ENCODE peak calls at places on chromosomes 16 and 17, in five cellular contexts. One of them, this sample, is unnamed.

GRCh38 chr17:48605991-48606891 is 1.5 kb upstream of the HOXB6 start:
- DNase-seq in heart left ventricle: no peak
- DNase-seq in Peyer's patch: no peak
- DNase-seq in IMR-90: no peak
- DNase-seq in tibial nerve: no peak
- DNase-seq in this sample: no peak

GRCh38 chr17:78125976-78126894 is 2.3 kb downstream of the TMC6 start:
- DNase-seq in heart left ventricle: peak; percentile 75
- DNase-seq in Peyer's patch: peak; percentile 47
- DNase-seq in IMR-90: no peak
- DNase-seq in tibial nerve: no peak
- DNase-seq in this sample: no peak

GRCh38 chr17:705863-706262 is 8.8 kb downstream of the VPS53 start:
- DNase-seq in heart left ventricle: no peak
- DNase-seq in Peyer's patch: no peak
- DNase-seq in IMR-90: no peak
- DNase-seq in tibial nerve: no peak
- DNase-seq in this sample: peak; percentile 6

GRCh38 chr16:14199624-14200023 is 128.5 kb downstream of the MRTFB start:
- DNase-seq in heart left ventricle: no peak
- DNase-seq in Peyer's patch: no peak
- DNase-seq in IMR-90: peak; percentile 27
- DNase-seq in tibial nerve: no peak
- DNase-seq in this sample: no peak

GRCh38 chr16:48478418-48478817 is 93.2 kb upstream of the SIAH1 start:
- DNase-seq in heart left ventricle: no peak
- DNase-seq in Peyer's patch: no peak
- DNase-seq in IMR-90: no peak
- DNase-seq in tibial nerve: no peak
- DNase-seq in this sample: no peak

GRCh38 chr16:77696149-77696548 is 26.2 kb upstream of the NUDT7 start:
- DNase-seq in heart left ventricle: no peak
- DNase-seq in Peyer's patch: no peak
- DNase-seq in IMR-90: no peak
- DNase-seq in tibial nerve: no peak
- DNase-seq in this sample: no peak

GRCh38 chr16:83470406-83470805 is 337.4 kb upstream of the HSBP1 start:
- DNase-seq in heart left ventricle: no peak
- DNase-seq in Peyer's patch: no peak
- DNase-seq in IMR-90: peak; percentile 45
- DNase-seq in tibial nerve: no peak
- DNase-seq in this sample: no peak

GRCh38 chr16:83402969-83403368 is 404.8 kb upstream of the HSBP1 start:
- DNase-seq in heart left ventricle: no peak
- DNase-seq in Peyer's patch: no peak
- DNase-seq in IMR-90: peak; percentile 54
- DNase-seq in tibial nerve: no peak
- DNase-seq in this sample: no peak

GRCh38 chr16:85010931-85011845 is at the start of gene ZDHHC7:
- DNase-seq in heart left ventricle: peak; percentile 91
- DNase-seq in Peyer's patch: peak; percentile 93
- DNase-seq in IMR-90: peak; percentile 84
- DNase-seq in tibial nerve: peak; percentile 76
- DNase-seq in this sample: peak; percentile 89

GRCh38 chr17:35147313-35147982 is at the start of gene UNC45B:
- DNase-seq in heart left ventricle: peak; percentile 81
- DNase-seq in Peyer's patch: no peak
- DNase-seq in IMR-90: no peak
- DNase-seq in tibial nerve: no peak
- DNase-seq in this sample: no peak

GRCh38 chr16:52914428-52914827 is 138.3 kb downstream of the CHD9NB start:
- DNase-seq in heart left ventricle: no peak
- DNase-seq in Peyer's patch: no peak
- DNase-seq in IMR-90: no peak
- DNase-seq in tibial nerve: no peak
- DNase-seq in this sample: no peak

GRCh38 chr16:10097273-10097672 is 85.0 kb downstream of the GRIN2A start:
- DNase-seq in heart left ventricle: no peak
- DNase-seq in Peyer's patch: no peak
- DNase-seq in IMR-90: no peak
- DNase-seq in tibial nerve: no peak
- DNase-seq in this sample: no peak

GRCh38 chr17:19744492-19744891 is 3.6 kb downstream of the ALDH3A1 start:
- DNase-seq in heart left ventricle: peak; percentile 36
- DNase-seq in Peyer's patch: no peak
- DNase-seq in IMR-90: no peak
- DNase-seq in tibial nerve: no peak
- DNase-seq in this sample: no peak

GRCh38 chr17:8576895-8577294 is 53.6 kb downstream of the MYH10 start:
- DNase-seq in heart left ventricle: no peak
- DNase-seq in Peyer's patch: no peak
- DNase-seq in IMR-90: no peak
- DNase-seq in tibial nerve: no peak
- DNase-seq in this sample: no peak

GRCh38 chr16:56343661-56344517 is 81.5 kb downstream of the AMFR start:
- DNase-seq in heart left ventricle: no peak
- DNase-seq in Peyer's patch: no peak
- DNase-seq in IMR-90: no peak
- DNase-seq in tibial nerve: no peak
- DNase-seq in this sample: no peak

GRCh38 chr16:85513180-85513579 is 99.9 kb upstream of the GSE1 start:
- DNase-seq in heart left ventricle: no peak
- DNase-seq in Peyer's patch: no peak
- DNase-seq in IMR-90: no peak
- DNase-seq in tibial nerve: no peak
- DNase-seq in this sample: no peak

GRCh38 chr17:73791121-73791520 is 146.9 kb upstream of the SDK2 start:
- DNase-seq in heart left ventricle: no peak
- DNase-seq in Peyer's patch: no peak
- DNase-seq in IMR-90: no peak
- DNase-seq in tibial nerve: no peak
- DNase-seq in this sample: no peak

GRCh38 chr17:185445-186138 is 4.1 kb upstream of the DOC2B start:
- DNase-seq in heart left ventricle: no peak
- DNase-seq in Peyer's patch: no peak
- DNase-seq in IMR-90: no peak
- DNase-seq in tibial nerve: no peak
- DNase-seq in this sample: no peak

GRCh38 chr16:62965831-62966230 is 929.6 kb upstream of the CDH8 start:
- DNase-seq in heart left ventricle: no peak
- DNase-seq in Peyer's patch: no peak
- DNase-seq in IMR-90: no peak
- DNase-seq in tibial nerve: no peak
- DNase-seq in this sample: no peak

GRCh38 chr16:7315813-7316212 is 16.8 kb upstream of the RBFOX1 start:
- DNase-seq in heart left ventricle: no peak
- DNase-seq in Peyer's patch: no peak
- DNase-seq in IMR-90: no peak
- DNase-seq in tibial nerve: no peak
- DNase-seq in this sample: no peak

GRCh38 chr16:47753620-47754019 is 292.5 kb downstream of the PHKB start:
- DNase-seq in heart left ventricle: no peak
- DNase-seq in Peyer's patch: no peak
- DNase-seq in IMR-90: no peak
- DNase-seq in tibial nerve: no peak
- DNase-seq in this sample: no peak

GRCh38 chr17:82053130-82053529 is 1.4 kb downstream of the GPS1 start:
- DNase-seq in heart left ventricle: no peak
- DNase-seq in Peyer's patch: no peak
- DNase-seq in IMR-90: no peak
- DNase-seq in tibial nerve: no peak
- DNase-seq in this sample: no peak
- H3K4me3 ChIP-seq in heart left ventricle: no peak overlapping the region
- H3K4me3 ChIP-seq in Peyer's patch: peak overlapping the region; percentile 96
- H3K4me3 ChIP-seq in IMR-90: peak overlapping the region; percentile 99
- H3K4me3 ChIP-seq in tibial nerve: no peak overlapping the region
- H3K4me3 ChIP-seq in this sample: peak overlapping the region; percentile 85

GRCh38 chr17:17701112-17701511 is 19.9 kb downstream of the RAI1 start:
- DNase-seq in heart left ventricle: no peak
- DNase-seq in Peyer's patch: no peak
- DNase-seq in IMR-90: no peak
- DNase-seq in tibial nerve: no peak
- DNase-seq in this sample: no peak

GRCh38 chr17:17702821-17703607 is 21.8 kb downstream of the RAI1 start:
- DNase-seq in heart left ventricle: no peak
- DNase-seq in Peyer's patch: no peak
- DNase-seq in IMR-90: no peak
- DNase-seq in tibial nerve: no peak
- DNase-seq in this sample: no peak

GRCh38 chr17:17702370-17702769 is 21.1 kb downstream of the RAI1 start:
- DNase-seq in heart left ventricle: no peak
- DNase-seq in Peyer's patch: no peak
- DNase-seq in IMR-90: no peak
- DNase-seq in tibial nerve: no peak
- DNase-seq in this sample: no peak

GRCh38 chr17:17700251-17700969 is 19.2 kb downstream of the RAI1 start:
- DNase-seq in heart left ventricle: no peak
- DNase-seq in Peyer's patch: no peak
- DNase-seq in IMR-90: no peak
- DNase-seq in tibial nerve: no peak
- DNase-seq in this sample: no peak

GRCh38 chr17:17701658-17702057 is 20.4 kb downstream of the RAI1 start:
- DNase-seq in heart left ventricle: no peak
- DNase-seq in Peyer's patch: no peak
- DNase-seq in IMR-90: no peak
- DNase-seq in tibial nerve: no peak
- DNase-seq in this sample: no peak
- TF ChIP-seq CTCF in heart left ventricle: no peak
- TF ChIP-seq CTCF in Peyer's patch: no peak
- TF ChIP-seq CTCF in IMR-90: peak; percentile 7
- TF ChIP-seq CTCF in tibial nerve: no peak
- TF ChIP-seq CTCF in this sample: no peak

GRCh38 chr17:4267402-4267801 is 3.6 kb upstream of the ANKFY1 start:
- DNase-seq in heart left ventricle: no peak
- DNase-seq in Peyer's patch: no peak
- DNase-seq in IMR-90: no peak
- DNase-seq in tibial nerve: no peak
- DNase-seq in this sample: no peak

GRCh38 chr17:4270746-4271145 is 7.0 kb upstream of the ANKFY1 start:
- DNase-seq in heart left ventricle: no peak
- DNase-seq in Peyer's patch: no peak
- DNase-seq in IMR-90: no peak
- DNase-seq in tibial nerve: no peak
- DNase-seq in this sample: no peak

GRCh38 chr17:4263282-4264215 is at the start of gene ANKFY1:
- DNase-seq in heart left ventricle: peak; percentile 98
- DNase-seq in Peyer's patch: peak; percentile 98
- DNase-seq in IMR-90: peak; percentile 92
- DNase-seq in tibial nerve: peak; percentile 91
- DNase-seq in this sample: peak; percentile 98

GRCh38 chr17:4269915-4270314 is 6.1 kb upstream of the ANKFY1 start:
- DNase-seq in heart left ventricle: no peak
- DNase-seq in Peyer's patch: no peak
- DNase-seq in IMR-90: no peak
- DNase-seq in tibial nerve: no peak
- DNase-seq in this sample: no peak

GRCh38 chr17:4266550-4266949 is 2.8 kb upstream of the ANKFY1 start:
- DNase-seq in heart left ventricle: no peak
- DNase-seq in Peyer's patch: no peak
- DNase-seq in IMR-90: no peak
- DNase-seq in tibial nerve: no peak
- DNase-seq in this sample: no peak
- TF ChIP-seq POLR2A in heart left ventricle: no peak
- TF ChIP-seq POLR2A in Peyer's patch: no peak
- TF ChIP-seq POLR2A in IMR-90: no peak
- TF ChIP-seq POLR2A in tibial nerve: no peak
- TF ChIP-seq POLR2A in this sample: no peak

DNA sequence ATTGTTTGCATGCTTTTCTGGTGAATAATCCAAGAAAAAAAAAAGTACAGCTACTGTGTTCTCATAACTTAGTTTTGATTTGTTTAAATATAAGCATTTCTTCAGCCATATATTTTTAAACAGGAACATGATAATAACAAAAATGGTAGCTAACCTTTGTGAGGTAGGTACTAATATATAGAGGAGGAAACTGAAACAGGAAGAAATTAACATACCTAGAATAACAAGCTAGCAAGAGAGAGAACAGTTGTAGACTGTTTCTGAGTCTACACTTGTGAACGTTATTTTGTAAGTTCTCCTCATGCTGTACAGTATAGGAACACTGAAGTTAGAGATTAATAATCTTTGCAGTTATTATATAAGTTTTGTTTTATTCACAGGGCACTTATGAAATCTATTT is 49.3 kb downstream of the NSRP1 start:
- DNase-seq in heart left ventricle: no peak
- DNase-seq in Peyer's patch: no peak
- DNase-seq in IMR-90: no peak
- DNase-seq in tibial nerve: no peak
- DNase-seq in this sample: no peak
- H3K4me3 ChIP-seq in heart left ventricle: no peak overlapping the region
- H3K4me3 ChIP-seq in Peyer's patch: no peak overlapping the region
- H3K4me3 ChIP-seq in IMR-90: no peak overlapping the region
- H3K4me3 ChIP-seq in tibial nerve: no peak overlapping the region
- H3K4me3 ChIP-seq in this sample: no peak overlapping the region

GRCh38 chr17:63835167-63835720 is 7.2 kb downstream of the SMARCD2 start:
- DNase-seq in heart left ventricle: no peak
- DNase-seq in Peyer's patch: no peak
- DNase-seq in IMR-90: no peak
- DNase-seq in tibial nerve: no peak
- DNase-seq in this sample: no peak

GRCh38 chr17:63833741-63834373 is 6.4 kb upstream of the FTSJ3 start:
- DNase-seq in heart left ventricle: no peak
- DNase-seq in Peyer's patch: no peak
- DNase-seq in IMR-90: no peak
- DNase-seq in tibial nerve: no peak
- DNase-seq in this sample: no peak

GRCh38 chr17:63832455-63832854 is 5.0 kb upstream of the FTSJ3 start:
- DNase-seq in heart left ventricle: no peak
- DNase-seq in Peyer's patch: no peak
- DNase-seq in IMR-90: no peak
- DNase-seq in tibial nerve: no peak
- DNase-seq in this sample: no peak

GRCh38 chr17:63833026-63833740 is 5.7 kb upstream of the FTSJ3 start:
- DNase-seq in heart left ventricle: no peak
- DNase-seq in Peyer's patch: no peak
- DNase-seq in IMR-90: no peak
- DNase-seq in tibial nerve: no peak
- DNase-seq in this sample: no peak

GRCh38 chr17:63834431-63835166 is 7.1 kb upstream of the FTSJ3 start:
- DNase-seq in heart left ventricle: peak; percentile 47
- DNase-seq in Peyer's patch: peak; percentile 66
- DNase-seq in IMR-90: peak; percentile 85
- DNase-seq in tibial nerve: peak; percentile 33
- DNase-seq in this sample: no peak
- TF ChIP-seq CTCF in heart left ventricle: peak; percentile 39
- TF ChIP-seq CTCF in Peyer's patch: peak; percentile 37
- TF ChIP-seq CTCF in IMR-90: peak; percentile 94
- TF ChIP-seq CTCF in tibial nerve: peak; percentile 33
- TF ChIP-seq CTCF in this sample: peak; percentile 52

DNA sequence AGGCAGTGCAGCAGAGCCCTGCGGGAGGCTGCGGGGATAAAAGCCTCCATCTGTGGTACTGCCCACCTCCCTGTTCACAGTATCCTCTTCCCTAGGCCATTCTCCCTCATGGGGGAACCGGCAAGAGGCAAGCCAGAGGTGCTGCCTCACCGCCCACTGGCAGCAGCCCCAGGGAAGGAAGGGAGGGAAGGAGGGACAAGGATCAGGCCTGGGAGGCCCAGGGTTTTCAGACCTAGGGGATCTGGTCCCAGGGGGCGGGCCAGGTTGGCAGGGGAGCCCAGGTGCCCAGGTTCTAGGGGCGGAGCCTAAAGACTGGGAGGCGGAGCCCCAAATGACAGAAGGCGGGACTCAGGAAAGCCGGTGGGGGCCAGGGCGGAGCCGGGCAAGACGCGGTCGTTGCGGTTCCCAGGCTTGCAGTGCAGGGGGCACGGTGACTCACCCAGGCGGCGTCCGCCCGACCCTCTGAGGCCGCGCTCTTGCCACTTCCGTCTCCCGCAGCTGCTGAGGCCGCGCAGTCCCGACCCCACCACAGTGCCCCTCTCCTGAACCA is 3.0 kb upstream of the MTMR4 start:
- DNase-seq in heart left ventricle: no peak
- DNase-seq in Peyer's patch: no peak
- DNase-seq in IMR-90: no peak
- DNase-seq in tibial nerve: no peak
- DNase-seq in this sample: no peak
- TF ChIP-seq POLR2A in heart left ventricle: peak; percentile 39
- TF ChIP-seq POLR2A in Peyer's patch: peak; percentile 68
- TF ChIP-seq POLR2A in IMR-90: no peak
- TF ChIP-seq POLR2A in tibial nerve: peak; percentile 39
- TF ChIP-seq POLR2A in this sample: peak; percentile 42